ENCODE peak calls at places on chromosome 20, in six cellular contexts. V is psoas muscle; A is SK-N-SH; R is effector memory CD4-positive, alpha-beta T cell; Z is fibroblast of lung; N is choroid plexus epithelial cell. M is an unnamed sample.

GRCh38 chr20:23879811-23880374 is 345 bp upstream of the CST5 start:
- DNase-seq in V (no peak), A (no peak), R (no peak), Z (no peak), N (no peak), M (peak; percentile 76)

GRCh38 chr20:45049904-45050471 is 50.9 kb downstream of the KCNS1 start:
- DNase-seq in V (no peak), A (no peak), R (no peak), Z (no peak), N (no peak), M (no peak)

GRCh38 chr20:13342469-13343242 is 121.6 kb downstream of the ISM1 start:
- DNase-seq in V (no peak), A (no peak), R (no peak), Z (peak; percentile 42), N (no peak), M (no peak)

GRCh38 chr20:57594092-57594911 is 25.9 kb downstream of the ZBP1 start:
- DNase-seq in V (peak; percentile 44), A (peak; percentile 89), R (peak; percentile 42), Z (peak; percentile 36), N (peak; percentile 41), M (peak; percentile 34)

GRCh38 chr20:20487811-20488210 is 119.9 kb downstream of the INSM1 start:
- DNase-seq in V (no peak), A (no peak), R (no peak), Z (no peak), N (no peak), M (no peak)

GRCh38 chr20:6764619-6765018 is 2.9 kb upstream of the BMP2 start:
- DNase-seq in V (no peak), A (no peak), R (no peak), Z (no peak), N (no peak), M (peak; percentile 48)

GRCh38 chr20:38272398-38272797 is 11.9 kb upstream of the KIAA1755 start:
- DNase-seq in V (no peak), A (no peak), R (no peak), Z (peak; percentile 25), N (no peak), M (no peak)

GRCh38 chr20:59820204-59821041 is 113.0 kb downstream of the SYCP2 start:
- DNase-seq in V (no peak), A (peak; percentile 24), R (no peak), Z (no peak), N (no peak), M (no peak)

GRCh38 chr20:9139106-9139808 is 70.4 kb downstream of the PLCB4 start:
- DNase-seq in V (no peak), A (no peak), R (no peak), Z (peak; percentile 36), N (no peak), M (peak; percentile 17)

GRCh38 chr20:37475258-37475657 is 45.8 kb upstream of the NNAT start:
- DNase-seq in V (no peak), A (no peak), R (no peak), Z (no peak), N (no peak), M (no peak)

GRCh38 chr20:23659989-23660837 is 22.5 kb upstream of the CST3 start:
- DNase-seq in V (no peak), A (no peak), R (no peak), Z (peak; percentile 82), N (peak; percentile 87), M (no peak)

GRCh38 chr20:40110241-40110910 is 578.7 kb downstream of the MAFB start:
- DNase-seq in V (no peak), A (no peak), R (no peak), Z (no peak), N (no peak), M (no peak)

GRCh38 chr20:17456226-17456625 is 75.0 kb downstream of the BFSP1 start:
- DNase-seq in V (no peak), A (no peak), R (no peak), Z (no peak), N (no peak), M (no peak)

GRCh38 chr20:49354673-49355072 is 76.8 kb upstream of the ZNFX1 start:
- DNase-seq in V (no peak), A (no peak), R (no peak), Z (no peak), N (no peak), M (no peak)

GRCh38 chr20:25254986-25255680 is 7.2 kb downstream of the PYGB start:
- DNase-seq in V (no peak), A (peak; percentile 68), R (no peak), Z (no peak), N (no peak), M (peak; percentile 55)

GRCh38 chr20:25257130-25257529 is 9.2 kb downstream of the PYGB start:
- DNase-seq in V (no peak), A (no peak), R (no peak), Z (no peak), N (no peak), M (no peak)

GRCh38 chr20:25257756-25258462 is 10.0 kb downstream of the PYGB start:
- DNase-seq in V (no peak), A (no peak), R (no peak), Z (no peak), N (no peak), M (no peak)

GRCh38 chr20:25254571-25254970 is 6.7 kb downstream of the PYGB start:
- DNase-seq in V (no peak), A (peak; percentile 73), R (no peak), Z (no peak), N (no peak), M (no peak)

DNA sequence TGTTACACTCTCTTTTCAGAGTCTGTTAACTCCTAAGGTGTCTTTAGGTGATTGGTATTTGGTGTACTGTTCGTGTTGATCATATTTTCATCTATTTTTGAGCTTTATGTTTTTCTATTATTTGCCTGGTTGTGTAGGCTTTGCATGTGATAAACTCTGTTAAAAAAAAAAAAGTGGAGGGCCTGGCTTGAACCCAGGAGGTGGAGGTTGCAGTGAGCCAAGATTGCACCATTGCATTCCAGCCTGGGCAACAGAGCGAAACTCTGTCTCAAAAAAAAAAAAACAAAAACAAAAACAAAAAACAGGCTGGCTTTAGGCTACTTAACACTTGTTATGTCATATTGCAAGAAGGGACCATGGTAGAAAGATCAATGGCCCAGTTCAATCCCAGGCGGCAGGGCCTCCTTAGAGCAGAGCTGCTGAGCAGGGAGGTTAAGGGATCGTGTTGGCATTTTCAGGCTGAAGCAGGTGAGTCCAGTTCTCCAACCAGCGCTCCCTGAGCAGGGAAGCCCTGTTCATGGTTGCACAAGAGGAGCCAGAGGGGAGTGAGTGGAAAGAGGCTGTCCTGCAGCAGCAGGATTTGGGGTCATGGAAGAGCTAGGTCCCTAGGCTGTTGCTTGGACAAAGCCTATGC is 8.5 kb downstream of the PYGB start:
- DNase-seq in V (no peak), A (peak; percentile 4), R (no peak), Z (no peak), N (peak; percentile 37), M (no peak)
- H3K4me3 ChIP-seq in V (no peak overlapping the region), A (no peak overlapping the region), R (no peak overlapping the region), Z (no peak overlapping the region), N (no peak overlapping the region), M (no peak overlapping the region)

DNA sequence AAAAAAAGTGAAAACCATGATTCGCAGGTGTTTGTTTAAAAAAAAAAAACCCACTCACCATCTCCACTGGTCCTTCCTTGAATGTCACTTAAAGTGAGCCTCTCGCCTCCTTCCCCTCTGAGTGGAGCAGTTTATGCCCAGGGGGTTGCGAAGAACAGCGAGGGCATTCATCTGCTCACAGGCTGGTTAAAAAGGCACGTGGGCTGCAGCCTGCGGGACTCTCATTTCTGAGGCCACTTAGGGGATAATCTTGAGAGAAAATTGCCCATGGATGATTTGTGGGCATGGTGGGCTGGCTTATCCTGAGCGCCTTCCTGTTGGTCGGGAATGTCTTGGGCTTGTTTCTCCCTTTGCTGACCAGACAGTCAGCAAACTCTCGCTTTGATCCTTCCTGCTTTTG is 18.9 kb downstream of the BCAS4 start:
- DNase-seq in V (no peak), A (no peak), R (no peak), Z (no peak), N (no peak), M (no peak)
- H3K4me3 ChIP-seq in V (no peak overlapping the region), A (no peak overlapping the region), R (no peak overlapping the region), Z (no peak overlapping the region), N (no peak overlapping the region), M (no peak overlapping the region)

GRCh38 chr20:31716818-31717477 is 5.7 kb downstream of the BCL2L1 start:
- DNase-seq in V (no peak), A (no peak), R (no peak), Z (no peak), N (no peak), M (no peak)

GRCh38 chr20:31717478-31717946 is 5.2 kb downstream of the BCL2L1 start:
- DNase-seq in V (no peak), A (no peak), R (no peak), Z (no peak), N (no peak), M (no peak)

GRCh38 chr20:31718952-31719643 is 3.6 kb downstream of the BCL2L1 start:
- DNase-seq in V (no peak), A (no peak), R (no peak), Z (no peak), N (no peak), M (no peak)

GRCh38 chr20:31715766-31716165 is 6.9 kb downstream of the BCL2L1 start:
- DNase-seq in V (no peak), A (no peak), R (no peak), Z (no peak), N (no peak), M (no peak)

GRCh38 chr20:31716351-31716750 is 6.3 kb downstream of the BCL2L1 start:
- DNase-seq in V (no peak), A (no peak), R (no peak), Z (no peak), N (no peak), M (no peak)
- H3K4me3 ChIP-seq in V (peak overlapping the region; percentile 85), A (no peak overlapping the region), R (no peak overlapping the region), Z (peak overlapping the region; percentile 14), N (no peak overlapping the region), M (no peak overlapping the region)

GRCh38 chr20:10960416-10960815 is 286.6 kb upstream of the JAG1 start:
- DNase-seq in V (no peak), A (no peak), R (no peak), Z (no peak), N (no peak), M (no peak)

GRCh38 chr20:10963717-10964266 is 290.0 kb upstream of the JAG1 start:
- DNase-seq in V (no peak), A (no peak), R (no peak), Z (no peak), N (peak; percentile 19), M (no peak)

GRCh38 chr20:10962937-10963336 is 289.1 kb upstream of the JAG1 start:
- DNase-seq in V (no peak), A (no peak), R (no peak), Z (no peak), N (no peak), M (no peak)

GRCh38 chr20:10958279-10958678 is 284.5 kb upstream of the JAG1 start:
- DNase-seq in V (no peak), A (no peak), R (no peak), Z (no peak), N (no peak), M (no peak)

DNA sequence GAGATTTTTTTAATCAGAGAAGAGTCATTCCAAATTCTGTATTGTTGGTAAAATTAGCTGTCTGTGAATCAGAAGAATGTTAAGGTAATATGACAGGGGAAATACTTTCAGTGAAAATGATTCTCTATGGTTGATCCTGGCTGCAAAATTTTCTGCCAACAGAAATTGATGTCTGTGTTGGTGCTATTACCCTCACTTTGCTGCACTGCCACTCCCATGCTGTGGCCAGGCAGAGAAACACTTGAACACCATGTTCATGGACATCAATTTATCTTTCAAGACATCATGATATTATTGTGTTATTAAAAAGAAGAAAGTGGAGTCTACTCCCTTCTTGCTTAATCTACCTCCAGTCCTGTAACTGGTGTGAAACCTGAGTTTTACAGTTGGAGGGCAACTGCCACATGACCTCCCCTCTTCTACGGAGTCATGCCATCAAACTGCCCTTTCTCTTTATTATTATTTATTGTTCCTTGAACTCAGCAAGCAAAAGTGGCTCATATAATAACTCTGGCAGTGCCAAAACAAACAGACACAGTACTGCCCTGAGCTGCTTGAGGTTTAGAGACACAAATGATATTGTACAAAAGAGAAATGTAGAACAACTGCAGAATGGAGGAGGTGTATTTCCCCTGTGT is 288.0 kb upstream of the JAG1 start:
- DNase-seq in V (no peak), A (no peak), R (no peak), Z (peak; percentile 13), N (no peak), M (no peak)
- H3K4me3 ChIP-seq in V (no peak overlapping the region), A (no peak overlapping the region), R (no peak overlapping the region), Z (no peak overlapping the region), N (no peak overlapping the region), M (no peak overlapping the region)